ENCODE peak calls at places on chromosomes 16 and 17, in six cellular contexts. One of them, this sample, is unnamed.

GRCh38 chr17:79459846-79460245 is 151.0 kb downstream of the RBFOX3 start:
- DNase-seq in A549: no peak
- DNase-seq in GM12878: no peak
- DNase-seq in K562: no peak
- DNase-seq in IMR-90: no peak
- DNase-seq in HepG2: no peak
- DNase-seq in this sample: no peak

GRCh38 chr16:31869511-31870201 is 4.0 kb upstream of the ZNF267 start:
- DNase-seq in K562: peak
- DNase-seq in HepG2: no peak
- DNase-seq in A549: no peak
- DNase-seq in IMR-90: peak
- DNase-seq in GM12878: peak
- DNase-seq in this sample: no peak

GRCh38 chr17:81285179-81285878 is 9.8 kb downstream of the SLC38A10 start:
- DNase-seq in A549: no peak
- DNase-seq in GM12878: no peak
- DNase-seq in HepG2: no peak
- DNase-seq in IMR-90: peak
- DNase-seq in K562: peak
- DNase-seq in this sample: no peak

GRCh38 chr16:19179890-19180490 is 11.9 kb downstream of the SYT17 start:
- DNase-seq in IMR-90: peak
- DNase-seq in HepG2: peak
- DNase-seq in GM12878: no peak
- DNase-seq in A549: peak
- DNase-seq in K562: peak
- DNase-seq in this sample: peak

GRCh38 chr17:352421-353212 is at the start of gene RPH3AL:
- DNase-seq in IMR-90: no peak
- DNase-seq in A549: peak
- DNase-seq in HepG2: peak
- DNase-seq in GM12878: no peak
- DNase-seq in K562: no peak
- DNase-seq in this sample: no peak

GRCh38 chr16:89949121-89949742 is 677 bp downstream of the DEF8 start:
- DNase-seq in GM12878: no peak
- DNase-seq in A549: no peak
- DNase-seq in IMR-90: no peak
- DNase-seq in HepG2: no peak
- DNase-seq in K562: no peak
- DNase-seq in this sample: peak

GRCh38 chr16:67713647-67714273 is 5.4 kb downstream of the GFOD2 start:
- DNase-seq in IMR-90: no peak
- DNase-seq in K562: no peak
- DNase-seq in GM12878: no peak
- DNase-seq in HepG2: no peak
- DNase-seq in A549: no peak
- DNase-seq in this sample: no peak

GRCh38 chr16:3509470-3509928 is 8.7 kb downstream of the CLUAP1 start:
- DNase-seq in GM12878: peak
- DNase-seq in K562: peak
- DNase-seq in HepG2: no peak
- DNase-seq in A549: no peak
- DNase-seq in IMR-90: no peak
- DNase-seq in this sample: no peak

GRCh38 chr16:49859139-49859947 is 3.4 kb upstream of the ZNF423 start:
- DNase-seq in A549: no peak
- DNase-seq in K562: peak
- DNase-seq in IMR-90: no peak
- DNase-seq in HepG2: no peak
- DNase-seq in GM12878: no peak
- DNase-seq in this sample: no peak

GRCh38 chr16:89805136-89805905 is 11.1 kb downstream of the FANCA start:
- DNase-seq in GM12878: no peak
- DNase-seq in K562: no peak
- DNase-seq in IMR-90: peak
- DNase-seq in HepG2: no peak
- DNase-seq in A549: no peak
- DNase-seq in this sample: no peak

GRCh38 chr16:52499061-52499460 is 47.9 kb downstream of the TOX3 start:
- DNase-seq in A549: no peak
- DNase-seq in GM12878: no peak
- DNase-seq in K562: no peak
- DNase-seq in HepG2: no peak
- DNase-seq in IMR-90: no peak
- DNase-seq in this sample: no peak

GRCh38 chr17:76752006-76752405 is 14.1 kb downstream of the MFSD11 start:
- DNase-seq in K562: no peak
- DNase-seq in A549: no peak
- DNase-seq in GM12878: no peak
- DNase-seq in IMR-90: peak
- DNase-seq in HepG2: no peak
- DNase-seq in this sample: no peak

GRCh38 chr16:81796035-81796434 is 16.9 kb downstream of the PLCG2 start:
- DNase-seq in GM12878: no peak
- DNase-seq in K562: no peak
- DNase-seq in A549: no peak
- DNase-seq in IMR-90: no peak
- DNase-seq in HepG2: no peak
- DNase-seq in this sample: no peak

GRCh38 chr17:27456681-27457404 is 595 bp downstream of the KSR1 start:
- DNase-seq in GM12878: no peak
- DNase-seq in IMR-90: no peak
- DNase-seq in HepG2: no peak
- DNase-seq in K562: peak
- DNase-seq in A549: no peak
- DNase-seq in this sample: peak

GRCh38 chr17:59511726-59512125 is 53.7 kb upstream of the DHX40 start:
- DNase-seq in IMR-90: no peak
- DNase-seq in GM12878: no peak
- DNase-seq in HepG2: no peak
- DNase-seq in A549: no peak
- DNase-seq in K562: no peak
- DNase-seq in this sample: no peak

GRCh38 chr17:205176-205538 is 23.7 kb upstream of the DOC2B start:
- DNase-seq in A549: no peak
- DNase-seq in IMR-90: no peak
- DNase-seq in K562: no peak
- DNase-seq in GM12878: no peak
- DNase-seq in HepG2: no peak
- DNase-seq in this sample: no peak

GRCh38 chr16:48366165-48367093 is 18.8 kb downstream of the SIAH1 start:
- DNase-seq in K562: peak
- DNase-seq in GM12878: peak
- DNase-seq in HepG2: peak
- DNase-seq in IMR-90: peak
- DNase-seq in A549: peak
- DNase-seq in this sample: peak

DNA sequence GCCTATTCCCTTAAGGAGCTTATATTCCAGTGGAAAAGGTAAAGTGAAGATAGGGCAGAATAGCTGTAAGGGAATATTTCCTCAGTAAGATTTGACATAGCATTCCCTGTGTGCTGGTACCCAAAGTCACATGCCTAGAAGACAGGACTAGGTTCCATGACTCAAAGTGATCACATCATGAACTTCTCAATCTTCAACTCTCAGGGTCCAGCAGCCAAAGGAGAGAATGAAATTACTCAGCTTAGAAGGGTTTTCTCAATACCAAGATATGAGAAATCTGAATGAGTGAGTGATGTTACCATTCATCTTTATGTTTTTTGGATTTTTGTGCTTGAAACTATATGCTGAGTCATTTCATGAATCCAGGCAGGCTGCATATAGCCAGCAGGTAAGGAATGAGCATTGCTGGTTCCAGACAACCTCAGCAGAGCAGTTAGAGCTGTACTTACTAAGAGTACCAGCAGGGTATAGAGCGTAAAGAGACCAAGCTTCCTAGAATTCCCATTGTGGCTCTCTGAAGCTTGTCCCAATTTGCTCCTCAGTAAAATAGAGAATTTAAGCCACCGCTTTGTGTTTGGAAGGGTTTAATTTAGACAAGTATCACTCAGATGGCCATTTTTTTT is 91.1 kb downstream of the ANKFN1 start:
- DNase-seq in IMR-90: no peak
- DNase-seq in GM12878: no peak
- DNase-seq in A549: no peak
- DNase-seq in K562: no peak
- DNase-seq in HepG2: no peak
- DNase-seq in this sample: no peak
- TF ChIP-seq SMC3 in IMR-90: no peak
- TF ChIP-seq SMC3 in GM12878: no peak
- TF ChIP-seq SMC3 in A549: no peak
- TF ChIP-seq SMC3 in K562: no peak
- TF ChIP-seq SMC3 in HepG2: no peak
- TF ChIP-seq SMC3 in this sample: no peak

DNA sequence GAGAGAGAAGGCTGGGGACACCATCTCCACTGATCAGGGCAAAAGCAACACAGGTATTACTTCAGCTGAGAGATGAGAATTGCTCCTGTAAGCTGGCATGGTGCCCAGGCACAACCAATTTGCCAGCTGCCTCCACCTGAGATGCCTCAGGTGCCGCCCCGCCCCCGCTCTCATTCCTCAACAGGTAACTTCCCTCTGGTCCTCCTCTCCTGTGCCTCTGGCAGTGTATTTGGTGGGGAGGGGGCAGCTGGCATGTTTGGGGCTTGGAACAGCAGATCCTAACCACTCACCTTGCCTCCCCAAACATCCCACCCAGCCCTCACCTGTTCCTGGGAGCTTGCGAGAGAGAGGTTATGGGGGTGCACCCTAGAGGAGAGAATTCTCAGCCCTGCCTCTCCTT is 2.9 kb upstream of the SRCIN1 start:
- DNase-seq in HepG2: no peak
- DNase-seq in A549: no peak
- DNase-seq in GM12878: no peak
- DNase-seq in IMR-90: no peak
- DNase-seq in K562: no peak
- DNase-seq in this sample: no peak
- TF ChIP-seq SMC3 in HepG2: no peak
- TF ChIP-seq SMC3 in A549: no peak
- TF ChIP-seq SMC3 in GM12878: no peak
- TF ChIP-seq SMC3 in IMR-90: no peak
- TF ChIP-seq SMC3 in K562: no peak
- TF ChIP-seq SMC3 in this sample: no peak

DNA sequence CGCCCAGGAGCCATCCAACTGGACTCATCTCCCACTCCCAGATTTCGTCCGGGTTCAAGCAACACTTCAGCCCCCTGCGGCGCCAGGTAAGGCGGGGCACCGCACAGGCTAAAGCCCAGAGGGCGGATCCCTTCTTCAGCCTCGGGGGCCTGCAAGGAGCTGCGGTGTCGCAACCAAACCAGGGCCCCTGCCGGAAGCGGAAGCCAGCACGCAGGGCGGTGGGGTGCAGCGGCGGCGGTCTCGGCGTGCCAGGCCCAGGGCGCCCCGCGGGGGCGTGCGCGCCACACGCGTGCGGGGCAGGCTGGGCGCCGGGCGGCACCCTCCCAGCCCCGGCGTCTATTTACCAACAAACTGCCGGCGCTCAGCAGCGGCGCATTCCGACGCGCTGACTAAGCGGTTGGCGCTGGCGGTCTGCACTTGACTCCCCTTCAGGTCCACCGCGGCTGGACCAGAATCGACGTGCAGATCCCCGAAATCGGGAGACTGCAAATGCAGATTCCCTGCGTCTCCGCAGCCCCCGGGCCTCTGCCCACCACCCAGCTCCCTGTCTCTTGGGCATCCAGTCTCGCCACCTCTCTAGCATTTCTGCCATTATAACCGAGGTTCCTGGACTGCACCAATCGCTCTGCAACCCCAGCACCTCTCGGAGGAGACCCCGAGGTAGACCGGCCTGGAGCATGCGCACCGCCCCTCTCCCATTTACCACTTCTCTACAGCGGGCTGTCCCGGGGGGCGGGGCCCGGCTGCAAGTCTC is 433 bp upstream of the DLX4 start:
- DNase-seq in GM12878: no peak
- DNase-seq in IMR-90: peak
- DNase-seq in HepG2: peak
- DNase-seq in K562: peak
- DNase-seq in A549: peak
- DNase-seq in this sample: peak
- TF ChIP-seq SMC3 in GM12878: no peak
- TF ChIP-seq SMC3 in IMR-90: no peak
- TF ChIP-seq SMC3 in HepG2: no peak
- TF ChIP-seq SMC3 in K562: no peak
- TF ChIP-seq SMC3 in A549: peak
- TF ChIP-seq SMC3 in this sample: no peak

DNA sequence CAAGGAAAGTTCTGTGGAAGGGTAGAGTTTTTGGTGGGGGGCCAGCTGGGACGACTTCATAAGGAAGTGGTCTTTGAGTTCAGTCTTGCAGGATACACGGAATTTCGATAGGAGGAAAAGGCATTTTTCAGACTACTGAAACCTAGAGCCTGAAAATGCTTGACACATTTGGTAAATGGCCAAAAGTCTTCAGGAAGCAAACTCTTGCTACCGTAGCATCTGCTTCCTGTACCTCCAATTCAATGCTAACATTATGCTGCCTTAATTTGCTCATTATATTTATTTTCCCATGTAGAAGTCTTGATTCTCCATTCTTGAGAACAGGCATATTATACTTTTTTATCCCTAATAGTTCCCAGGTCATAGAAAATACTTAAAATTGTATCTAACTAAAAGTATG is 129.3 kb upstream of the MED13 start:
- DNase-seq in IMR-90: no peak
- DNase-seq in A549: no peak
- DNase-seq in HepG2: no peak
- DNase-seq in K562: no peak
- DNase-seq in GM12878: no peak
- DNase-seq in this sample: no peak
- TF ChIP-seq SMC3 in IMR-90: no peak
- TF ChIP-seq SMC3 in A549: no peak
- TF ChIP-seq SMC3 in HepG2: no peak
- TF ChIP-seq SMC3 in K562: no peak
- TF ChIP-seq SMC3 in GM12878: no peak
- TF ChIP-seq SMC3 in this sample: no peak

DNA sequence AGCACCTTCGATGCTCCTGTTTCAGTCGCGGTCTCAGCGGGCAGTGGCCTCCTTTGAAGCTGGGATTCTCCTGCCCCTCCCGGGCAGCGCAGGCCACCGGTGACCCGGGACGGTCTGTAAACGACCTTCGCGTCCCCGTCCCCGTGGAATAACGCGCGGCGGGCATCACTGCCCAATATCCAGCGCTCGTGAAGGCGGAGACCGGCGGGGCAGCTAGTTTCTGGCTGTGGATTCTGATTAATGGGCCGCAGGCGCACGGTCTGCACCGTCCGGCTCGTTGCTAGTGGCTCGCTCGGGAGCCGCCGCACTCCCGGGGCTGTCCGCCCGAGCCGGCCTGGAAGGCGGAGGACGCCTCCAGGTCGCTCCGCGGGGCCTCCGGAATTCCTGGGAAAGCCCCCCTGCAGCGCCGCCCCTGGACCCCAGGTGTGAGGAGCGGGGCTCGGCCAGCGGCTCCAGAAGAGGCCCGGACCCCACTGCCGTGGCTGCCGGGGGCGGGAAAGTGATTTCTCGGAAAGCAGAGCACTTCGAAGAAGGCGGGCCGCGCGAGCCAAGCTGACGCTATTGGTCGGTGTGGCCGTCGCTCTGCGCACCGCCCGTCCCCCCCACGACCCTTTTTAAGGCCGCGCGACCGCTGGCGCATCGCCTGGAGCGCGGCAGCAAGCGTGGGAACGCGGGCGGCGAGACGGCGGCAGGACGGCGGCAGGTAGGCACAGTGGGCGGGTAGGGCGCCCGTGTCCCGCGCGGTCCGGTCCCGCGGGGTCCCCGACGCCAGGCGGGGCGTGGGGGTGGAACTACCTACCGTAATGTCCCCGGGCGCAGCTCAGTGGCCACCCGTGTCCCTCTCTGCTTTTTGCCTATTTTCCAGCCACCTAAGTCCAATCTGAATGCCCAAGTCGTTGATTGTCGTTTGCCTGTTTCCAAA is at the start of gene IRF8:
- DNase-seq in IMR-90: no peak
- DNase-seq in GM12878: peak
- DNase-seq in HepG2: no peak
- DNase-seq in K562: no peak
- DNase-seq in A549: no peak
- DNase-seq in this sample: peak
- TF ChIP-seq SMC3 in IMR-90: no peak
- TF ChIP-seq SMC3 in GM12878: no peak
- TF ChIP-seq SMC3 in HepG2: no peak
- TF ChIP-seq SMC3 in K562: no peak
- TF ChIP-seq SMC3 in A549: no peak
- TF ChIP-seq SMC3 in this sample: no peak

This sample was measured in SK-N-SH.